ENCODE peak calls at places on chromosomes 13 and 19, in seven cellular contexts. One of them, this sample, is unnamed.

GRCh38 chr13:20129076-20129475 is 31.8 kb downstream of the GJA3 start:
- DNase-seq in epithelial cell of esophagus: no peak
- DNase-seq in right atrium auricular region: no peak
- DNase-seq in HFF-Myc: no peak
- DNase-seq in A549: no peak
- DNase-seq in tibial artery: no peak
- DNase-seq in AG04450: no peak
- DNase-seq in this sample: no peak

GRCh38 chr19:18049390-18049789 is 37.3 kb downstream of the IL12RB1 start:
- DNase-seq in epithelial cell of esophagus: no peak
- DNase-seq in right atrium auricular region: peak
- DNase-seq in HFF-Myc: no peak
- DNase-seq in A549: no peak
- DNase-seq in tibial artery: peak
- DNase-seq in AG04450: no peak
- DNase-seq in this sample: no peak

GRCh38 chr13:60396008-60396782 is 825 bp upstream of the TDRD3 start:
- DNase-seq in epithelial cell of esophagus: peak
- DNase-seq in right atrium auricular region: peak
- DNase-seq in HFF-Myc: peak
- DNase-seq in A549: peak
- DNase-seq in tibial artery: peak
- DNase-seq in AG04450: peak
- DNase-seq in this sample: peak

GRCh38 chr13:51244637-51245405 is 22.6 kb downstream of the FAM124A start:
- DNase-seq in epithelial cell of esophagus: no peak
- DNase-seq in right atrium auricular region: no peak
- DNase-seq in HFF-Myc: no peak
- DNase-seq in A549: no peak
- DNase-seq in tibial artery: no peak
- DNase-seq in AG04450: no peak
- DNase-seq in this sample: no peak

GRCh38 chr13:113877149-113877990 is 13.5 kb upstream of the GAS6 start:
- DNase-seq in epithelial cell of esophagus: no peak
- DNase-seq in right atrium auricular region: peak
- DNase-seq in HFF-Myc: no peak
- DNase-seq in A549: no peak
- DNase-seq in tibial artery: no peak
- DNase-seq in AG04450: no peak
- DNase-seq in this sample: no peak

GRCh38 chr19:36379510-36379819 is 464 bp upstream of the ZFP14 start:
- DNase-seq in epithelial cell of esophagus: peak
- DNase-seq in right atrium auricular region: no peak
- DNase-seq in HFF-Myc: no peak
- DNase-seq in A549: no peak
- DNase-seq in tibial artery: no peak
- DNase-seq in AG04450: no peak
- DNase-seq in this sample: no peak

GRCh38 chr13:63693696-63694095 is 2278.0 kb upstream of the PCDH20 start:
- DNase-seq in epithelial cell of esophagus: no peak
- DNase-seq in right atrium auricular region: no peak
- DNase-seq in HFF-Myc: no peak
- DNase-seq in A549: no peak
- DNase-seq in tibial artery: no peak
- DNase-seq in AG04450: no peak
- DNase-seq in this sample: no peak

GRCh38 chr13:71721117-71721516 is 145.9 kb downstream of the DACH1 start:
- DNase-seq in epithelial cell of esophagus: no peak
- DNase-seq in right atrium auricular region: no peak
- DNase-seq in HFF-Myc: no peak
- DNase-seq in A549: no peak
- DNase-seq in tibial artery: no peak
- DNase-seq in AG04450: no peak
- DNase-seq in this sample: no peak

GRCh38 chr19:13718733-13719132 is 45.6 kb upstream of the MRI1 start:
- DNase-seq in epithelial cell of esophagus: peak
- DNase-seq in right atrium auricular region: no peak
- DNase-seq in HFF-Myc: no peak
- DNase-seq in A549: peak
- DNase-seq in tibial artery: no peak
- DNase-seq in AG04450: peak
- DNase-seq in this sample: peak

GRCh38 chr13:25489238-25489637 is 117.5 kb downstream of the ATP8A2 start:
- DNase-seq in epithelial cell of esophagus: no peak
- DNase-seq in right atrium auricular region: no peak
- DNase-seq in HFF-Myc: no peak
- DNase-seq in A549: no peak
- DNase-seq in tibial artery: no peak
- DNase-seq in AG04450: no peak
- DNase-seq in this sample: no peak

GRCh38 chr19:30635026-30635985 is 263.1 kb downstream of the ZNF536 start:
- DNase-seq in epithelial cell of esophagus: no peak
- DNase-seq in right atrium auricular region: no peak
- DNase-seq in HFF-Myc: no peak
- DNase-seq in A549: no peak
- DNase-seq in tibial artery: no peak
- DNase-seq in AG04450: no peak
- DNase-seq in this sample: no peak

GRCh38 chr13:50127017-50127725 is 111.9 kb downstream of the KCNRG start:
- DNase-seq in epithelial cell of esophagus: no peak
- DNase-seq in right atrium auricular region: no peak
- DNase-seq in HFF-Myc: no peak
- DNase-seq in A549: no peak
- DNase-seq in tibial artery: peak
- DNase-seq in AG04450: no peak
- DNase-seq in this sample: peak

GRCh38 chr13:73835138-73835721 is 299.0 kb downstream of the KLF12 start:
- DNase-seq in epithelial cell of esophagus: peak
- DNase-seq in right atrium auricular region: no peak
- DNase-seq in HFF-Myc: peak
- DNase-seq in A549: peak
- DNase-seq in tibial artery: no peak
- DNase-seq in AG04450: no peak
- DNase-seq in this sample: peak

GRCh38 chr19:15432018-15432494 is 13.3 kb upstream of the AKAP8L start:
- DNase-seq in epithelial cell of esophagus: no peak
- DNase-seq in right atrium auricular region: no peak
- DNase-seq in HFF-Myc: no peak
- DNase-seq in A549: peak
- DNase-seq in tibial artery: no peak
- DNase-seq in AG04450: no peak
- DNase-seq in this sample: no peak

GRCh38 chr19:56245062-56245740 is 27.3 kb upstream of the EDDM13 start:
- DNase-seq in epithelial cell of esophagus: peak
- DNase-seq in right atrium auricular region: no peak
- DNase-seq in HFF-Myc: no peak
- DNase-seq in A549: no peak
- DNase-seq in tibial artery: no peak
- DNase-seq in AG04450: no peak
- DNase-seq in this sample: peak

GRCh38 chr13:98487522-98487921 is 89.4 kb downstream of the STK24 start:
- DNase-seq in epithelial cell of esophagus: no peak
- DNase-seq in right atrium auricular region: no peak
- DNase-seq in HFF-Myc: no peak
- DNase-seq in A549: no peak
- DNase-seq in tibial artery: no peak
- DNase-seq in AG04450: no peak
- DNase-seq in this sample: no peak

GRCh38 chr19:45424191-45425058 is 708 bp upstream of the ERCC1 start:
- DNase-seq in epithelial cell of esophagus: peak
- DNase-seq in right atrium auricular region: peak
- DNase-seq in HFF-Myc: peak
- DNase-seq in A549: peak
- DNase-seq in tibial artery: peak
- DNase-seq in AG04450: peak
- DNase-seq in this sample: peak

GRCh38 chr19:45423033-45423588 is 606 bp downstream of the ERCC1 start:
- DNase-seq in epithelial cell of esophagus: no peak
- DNase-seq in right atrium auricular region: no peak
- DNase-seq in HFF-Myc: no peak
- DNase-seq in A549: peak
- DNase-seq in tibial artery: no peak
- DNase-seq in AG04450: no peak
- DNase-seq in this sample: no peak

GRCh38 chr19:45423589-45424190 is at the start of gene ERCC1:
- DNase-seq in epithelial cell of esophagus: peak
- DNase-seq in right atrium auricular region: peak
- DNase-seq in HFF-Myc: peak
- DNase-seq in A549: peak
- DNase-seq in tibial artery: peak
- DNase-seq in AG04450: peak
- DNase-seq in this sample: peak

DNA sequence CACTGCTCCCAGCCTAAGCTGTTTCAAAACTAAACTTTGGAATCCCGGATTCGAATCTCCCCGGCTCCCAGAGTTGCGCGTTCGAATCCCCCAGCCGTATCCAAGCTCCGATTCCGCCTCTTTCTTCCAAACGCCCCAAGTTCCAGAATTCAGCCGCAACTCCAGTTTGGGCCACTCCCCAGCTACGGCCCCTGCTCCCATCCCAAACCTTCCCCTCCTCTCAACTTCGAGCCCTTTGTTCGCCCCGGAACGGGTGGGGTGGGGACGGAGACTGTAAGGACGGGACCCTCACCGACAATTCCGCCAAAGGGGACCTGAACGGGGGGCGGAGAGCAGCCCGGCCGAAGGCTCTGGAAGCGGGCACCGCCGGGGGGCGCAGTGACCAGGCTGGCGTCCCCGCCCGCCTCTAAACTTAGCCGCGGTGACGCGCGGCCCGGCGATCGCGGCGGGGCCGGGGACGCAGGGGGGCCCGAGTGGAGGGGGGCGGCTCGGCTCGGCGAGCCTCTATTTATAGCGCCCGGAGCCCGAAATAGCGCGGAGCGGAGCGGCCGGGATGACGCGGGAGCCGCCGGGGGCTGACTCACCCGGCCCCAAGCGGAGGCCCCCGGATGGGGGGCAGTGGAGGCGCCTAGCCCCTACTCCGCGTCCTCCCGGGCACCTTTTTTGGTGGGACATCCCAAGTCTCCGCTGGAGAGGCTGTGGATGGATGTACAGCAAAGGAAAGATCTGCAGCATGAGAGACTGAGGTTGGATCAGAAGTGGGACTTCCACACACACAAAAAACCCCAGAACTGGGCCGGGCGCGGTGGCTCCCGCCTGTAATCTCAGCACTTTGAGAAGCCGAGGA is 4.9 kb upstream of the ERCC1 start:
- DNase-seq in epithelial cell of esophagus: no peak
- DNase-seq in right atrium auricular region: no peak
- DNase-seq in HFF-Myc: no peak
- DNase-seq in A549: peak
- DNase-seq in tibial artery: peak
- DNase-seq in AG04450: no peak
- DNase-seq in this sample: no peak
- TF ChIP-seq CTCF in epithelial cell of esophagus: peak
- TF ChIP-seq CTCF in right atrium auricular region: peak
- TF ChIP-seq CTCF in HFF-Myc: peak
- TF ChIP-seq CTCF in A549: peak
- TF ChIP-seq CTCF in tibial artery: peak
- TF ChIP-seq CTCF in AG04450: peak
- TF ChIP-seq CTCF in this sample: peak

DNA sequence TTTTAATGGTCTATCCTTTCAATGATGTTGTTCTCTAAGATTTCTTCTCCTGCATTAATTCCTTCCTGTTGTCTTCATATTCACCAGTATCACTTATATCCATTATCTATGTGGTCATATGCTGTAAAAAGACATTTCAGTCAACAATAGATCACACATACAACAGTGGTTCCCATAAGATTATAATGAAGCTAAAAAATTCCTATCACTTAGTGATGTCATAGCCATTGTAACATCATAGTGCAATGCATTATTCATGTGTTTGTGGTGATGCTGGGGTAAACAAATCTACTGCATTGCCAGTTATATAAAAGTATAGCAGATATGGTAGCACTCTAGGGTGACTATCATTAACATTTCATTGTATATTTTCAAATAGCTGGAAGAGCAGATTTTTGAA is 266.0 kb downstream of the LHFPL6 start:
- DNase-seq in epithelial cell of esophagus: no peak
- DNase-seq in right atrium auricular region: no peak
- DNase-seq in HFF-Myc: no peak
- DNase-seq in A549: no peak
- DNase-seq in tibial artery: no peak
- DNase-seq in AG04450: no peak
- DNase-seq in this sample: no peak
- TF ChIP-seq CTCF in epithelial cell of esophagus: no peak
- TF ChIP-seq CTCF in right atrium auricular region: no peak
- TF ChIP-seq CTCF in HFF-Myc: no peak
- TF ChIP-seq CTCF in A549: no peak
- TF ChIP-seq CTCF in tibial artery: no peak
- TF ChIP-seq CTCF in AG04450: no peak
- TF ChIP-seq CTCF in this sample: no peak

GRCh38 chr19:5045956-5046338 is 77.0 kb downstream of the KDM4B start:
- DNase-seq in epithelial cell of esophagus: no peak
- DNase-seq in right atrium auricular region: no peak
- DNase-seq in HFF-Myc: no peak
- DNase-seq in A549: peak
- DNase-seq in tibial artery: no peak
- DNase-seq in AG04450: no peak
- DNase-seq in this sample: no peak

GRCh38 chr19:5047251-5047935 is 78.5 kb downstream of the KDM4B start:
- DNase-seq in epithelial cell of esophagus: no peak
- DNase-seq in right atrium auricular region: no peak
- DNase-seq in HFF-Myc: no peak
- DNase-seq in A549: no peak
- DNase-seq in tibial artery: no peak
- DNase-seq in AG04450: no peak
- DNase-seq in this sample: no peak

GRCh38 chr19:5048091-5048726 is 79.3 kb downstream of the KDM4B start:
- DNase-seq in epithelial cell of esophagus: peak
- DNase-seq in right atrium auricular region: peak
- DNase-seq in HFF-Myc: no peak
- DNase-seq in A549: peak
- DNase-seq in tibial artery: peak
- DNase-seq in AG04450: peak
- DNase-seq in this sample: peak

GRCh38 chr19:5045015-5045414 is 76.1 kb downstream of the KDM4B start:
- DNase-seq in epithelial cell of esophagus: no peak
- DNase-seq in right atrium auricular region: no peak
- DNase-seq in HFF-Myc: no peak
- DNase-seq in A549: no peak
- DNase-seq in tibial artery: no peak
- DNase-seq in AG04450: no peak
- DNase-seq in this sample: no peak

GRCh38 chr19:5046339-5047039 is 77.6 kb downstream of the KDM4B start:
- DNase-seq in epithelial cell of esophagus: peak
- DNase-seq in right atrium auricular region: no peak
- DNase-seq in HFF-Myc: no peak
- DNase-seq in A549: peak
- DNase-seq in tibial artery: peak
- DNase-seq in AG04450: no peak
- DNase-seq in this sample: peak
- TF ChIP-seq CTCF in epithelial cell of esophagus: no peak
- TF ChIP-seq CTCF in right atrium auricular region: no peak
- TF ChIP-seq CTCF in HFF-Myc: no peak
- TF ChIP-seq CTCF in A549: no peak
- TF ChIP-seq CTCF in tibial artery: no peak
- TF ChIP-seq CTCF in AG04450: no peak
- TF ChIP-seq CTCF in this sample: no peak

DNA sequence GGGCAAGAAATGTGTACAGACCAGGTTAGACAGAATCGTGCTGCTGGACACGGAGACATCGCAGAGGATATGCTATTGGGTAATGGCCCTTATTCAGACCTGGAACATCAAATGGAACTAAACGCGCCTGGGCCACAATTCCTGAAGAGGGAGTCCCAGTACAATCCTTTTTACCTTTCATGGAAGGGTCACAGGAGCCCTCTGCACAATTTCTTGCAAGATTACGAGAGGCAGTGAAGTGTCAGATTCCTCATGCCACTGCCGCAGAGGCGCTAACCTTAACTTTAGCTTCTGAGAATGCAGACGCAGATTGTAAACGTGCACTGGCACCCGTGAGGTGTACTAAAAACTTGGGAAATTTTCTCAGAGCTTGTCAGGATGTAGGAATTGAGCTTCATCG is 18.1 kb downstream of the CLEC4M start:
- DNase-seq in epithelial cell of esophagus: no peak
- DNase-seq in right atrium auricular region: no peak
- DNase-seq in HFF-Myc: no peak
- DNase-seq in A549: no peak
- DNase-seq in tibial artery: no peak
- DNase-seq in AG04450: no peak
- DNase-seq in this sample: no peak
- TF ChIP-seq CTCF in epithelial cell of esophagus: no peak
- TF ChIP-seq CTCF in right atrium auricular region: no peak
- TF ChIP-seq CTCF in HFF-Myc: no peak
- TF ChIP-seq CTCF in A549: no peak
- TF ChIP-seq CTCF in tibial artery: no peak
- TF ChIP-seq CTCF in AG04450: no peak
- TF ChIP-seq CTCF in this sample: no peak